ENCODE peak calls at places on chromosomes 3 and 15, in seven cellular contexts. N is fibroblast of lung, Z is K562, L is heart right ventricle, X is choroid plexus epithelial cell, H is GM23338, O is AG09309. E is an unnamed sample.

GRCh38 chr15:70438776-70439175 is 324.6 kb downstream of the UACA start:
- DNase-seq in O (no peak), H (no peak), Z (no peak), L (peak), X (no peak), N (no peak), E (no peak)

GRCh38 chr3:105647047-105647446 is 221.8 kb downstream of the CBLB start:
- DNase-seq in L (no peak), H (no peak), X (peak), Z (no peak), O (peak), N (peak), E (no peak)

GRCh38 chr3:59386165-59386564 is 336.3 kb upstream of the CFAP20DC start:
- DNase-seq in O (no peak), N (no peak), H (no peak), L (no peak), X (no peak), Z (no peak), E (no peak)

GRCh38 chr3:155012584-155012983 is 67.5 kb upstream of the MME start:
- DNase-seq in X (no peak), O (no peak), L (no peak), N (no peak), Z (no peak), H (no peak), E (no peak)

GRCh38 chr3:55159016-55159415 is 231.2 kb upstream of the LRTM1 start:
- DNase-seq in H (no peak), Z (no peak), L (no peak), O (no peak), N (no peak), X (peak), E (no peak)

GRCh38 chr3:106193876-106194275 is 325.1 kb upstream of the CBLB start:
- DNase-seq in O (no peak), Z (no peak), H (no peak), X (peak), L (no peak), N (peak), E (no peak)

GRCh38 chr3:22471557-22471956 is 720.5 kb upstream of the ZNF385D start:
- DNase-seq in O (no peak), X (no peak), L (no peak), N (no peak), H (no peak), Z (no peak), E (no peak)

GRCh38 chr15:24985224-24985623 is 30.4 kb downstream of the SNRPN start:
- DNase-seq in L (no peak), X (no peak), N (no peak), H (no peak), O (no peak), Z (no peak), E (no peak)

GRCh38 chr15:74011610-74012009 is 17.1 kb downstream of the PML start:
- DNase-seq in O (no peak), N (peak), L (peak), H (no peak), X (peak), Z (no peak), E (peak)

GRCh38 chr3:197398301-197398878 is 100.0 kb upstream of the DLG1 start:
- DNase-seq in H (no peak), N (no peak), X (no peak), L (no peak), O (no peak), Z (no peak), E (no peak)

GRCh38 chr15:87620393-87620792 is 636.1 kb downstream of the NTRK3 start:
- DNase-seq in H (no peak), L (no peak), Z (no peak), N (peak), O (no peak), X (no peak), E (no peak)

GRCh38 chr3:150372320-150373118 is 35.6 kb upstream of the TSC22D2 start:
- DNase-seq in X (peak), Z (peak), N (peak), O (no peak), L (no peak), H (no peak), E (no peak)

GRCh38 chr3:178238179-178238578 is 298.1 kb upstream of the KCNMB2 start:
- DNase-seq in Z (no peak), H (peak), L (no peak), O (no peak), X (no peak), N (peak), E (no peak)

GRCh38 chr3:78258798-78259197 is 1218.9 kb downstream of the ROBO2 start:
- DNase-seq in Z (no peak), N (peak), H (no peak), O (peak), X (peak), L (no peak), E (no peak)

GRCh38 chr15:89051875-89052274 is 36.4 kb upstream of the ABHD2 start:
- DNase-seq in N (peak), H (peak), O (peak), Z (no peak), L (no peak), X (peak), E (no peak)

GRCh38 chr3:158495503-158495902 is 75.5 kb upstream of the MLF1 start:
- DNase-seq in O (no peak), N (no peak), L (no peak), Z (no peak), H (no peak), X (no peak), E (no peak)

GRCh38 chr3:156655819-156656566 is 18.4 kb upstream of the TIPARP start:
- DNase-seq in L (no peak), N (no peak), O (no peak), X (no peak), H (no peak), Z (no peak), E (no peak)

GRCh38 chr3:196255776-196256175 is 31.8 kb downstream of the PCYT1A start:
- DNase-seq in H (no peak), O (no peak), L (no peak), N (no peak), Z (no peak), X (no peak), E (no peak)

GRCh38 chr3:13571831-13572750 is 23.2 kb downstream of the FBLN2 start:
- DNase-seq in L (no peak), Z (no peak), H (no peak), N (no peak), O (no peak), X (no peak), E (no peak)

GRCh38 chr3:121064121-121064520 is 156.1 kb downstream of the STXBP5L start:
- DNase-seq in L (no peak), Z (no peak), H (no peak), N (no peak), O (no peak), X (no peak), E (no peak)

GRCh38 chr3:119628390-119628789 is 30.7 kb downstream of the PLA1A start:
- DNase-seq in Z (no peak), X (no peak), N (no peak), L (no peak), O (no peak), H (no peak), E (no peak)

GRCh38 chr3:172296248-172296974 is 151.8 kb downstream of the GHSR start:
- DNase-seq in L (no peak), H (no peak), O (no peak), X (no peak), N (no peak), Z (no peak), E (no peak)

GRCh38 chr3:149278911-149279310 is 54.5 kb downstream of the TM4SF18 start:
- DNase-seq in Z (no peak), H (no peak), X (no peak), L (no peak), N (no peak), O (no peak), E (no peak)

GRCh38 chr3:5787863-5788488 is 600.5 kb downstream of the EDEM1 start:
- DNase-seq in H (no peak), Z (no peak), X (no peak), L (no peak), N (peak), O (no peak), E (no peak)

GRCh38 chr15:33284336-33284735 is 26.4 kb upstream of the RYR3 start:
- DNase-seq in Z (no peak), H (no peak), X (no peak), L (no peak), O (no peak), N (no peak), E (no peak)

GRCh38 chr15:76235186-76235826 is 76.0 kb downstream of the ETFA start:
- DNase-seq in O (peak), Z (peak), H (peak), L (no peak), X (peak), N (peak), E (no peak)

GRCh38 chr15:88433046-88433685 is 34.0 kb downstream of the MRPL46 start:
- DNase-seq in X (no peak), Z (no peak), O (no peak), L (no peak), H (no peak), N (no peak), E (no peak)

GRCh38 chr3:149459491-149460057 is 14.9 kb upstream of the TM4SF4 start:
- DNase-seq in O (no peak), N (no peak), H (no peak), L (no peak), Z (no peak), X (no peak), E (no peak)

GRCh38 chr3:102163039-102163817 is 271.6 kb upstream of the ZPLD1 start:
- DNase-seq in N (peak), L (peak), H (no peak), Z (no peak), O (peak), X (peak), E (no peak)

GRCh38 chr3:151044706-151045105 is 40.8 kb upstream of the MED12L start:
- DNase-seq in N (peak), L (no peak), X (peak), O (no peak), H (no peak), Z (no peak), E (no peak)

GRCh38 chr3:111081008-111081545 is 9.5 kb downstream of the NECTIN3 start:
- DNase-seq in H (no peak), O (no peak), L (no peak), X (peak), N (peak), Z (no peak), E (no peak)

GRCh38 chr3:58572634-58573230 is 4.5 kb downstream of the FAM107A start:
- DNase-seq in X (no peak), N (no peak), Z (no peak), H (no peak), L (no peak), O (no peak), E (no peak)

GRCh38 chr3:21801631-21802030 is 50.6 kb upstream of the ZNF385D start:
- DNase-seq in L (no peak), N (no peak), X (no peak), Z (no peak), H (no peak), O (no peak), E (no peak)

GRCh38 chr3:171393032-171393744 is 67.0 kb downstream of the TNIK start:
- DNase-seq in N (peak), H (peak), L (no peak), Z (no peak), X (peak), O (no peak), E (peak)

GRCh38 chr15:69665641-69666091 is 213.0 kb downstream of the RPLP1 start:
- DNase-seq in N (no peak), Z (no peak), X (peak), L (no peak), H (no peak), O (no peak), E (no peak)

DNA sequence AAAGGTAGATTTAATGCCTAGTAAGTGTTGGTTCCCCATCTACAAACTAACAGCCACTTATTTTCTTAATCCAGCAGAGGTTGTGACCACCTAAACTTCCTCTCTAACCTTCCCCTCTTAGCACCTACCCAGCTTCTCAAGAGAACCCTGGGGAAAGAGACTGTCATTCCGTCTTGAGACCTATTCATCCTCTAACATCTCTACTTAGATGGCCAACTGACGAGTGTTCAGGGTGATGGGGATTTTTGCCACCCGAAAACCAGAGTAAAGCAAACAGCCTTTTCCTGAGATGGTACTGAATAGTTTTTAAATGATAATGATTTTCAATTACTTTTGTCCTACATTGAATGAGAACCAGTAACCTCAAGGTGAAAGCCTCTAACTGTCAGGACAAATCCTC is 9.3 kb upstream of the GBE1 start:
- DNase-seq in O (no peak), L (no peak), X (no peak), Z (no peak), H (no peak), N (no peak), E (no peak)
- TF ChIP-seq CTCF in O (no peak), L (no peak), X (no peak), Z (no peak), H (no peak), N (no peak), E (no peak)

DNA sequence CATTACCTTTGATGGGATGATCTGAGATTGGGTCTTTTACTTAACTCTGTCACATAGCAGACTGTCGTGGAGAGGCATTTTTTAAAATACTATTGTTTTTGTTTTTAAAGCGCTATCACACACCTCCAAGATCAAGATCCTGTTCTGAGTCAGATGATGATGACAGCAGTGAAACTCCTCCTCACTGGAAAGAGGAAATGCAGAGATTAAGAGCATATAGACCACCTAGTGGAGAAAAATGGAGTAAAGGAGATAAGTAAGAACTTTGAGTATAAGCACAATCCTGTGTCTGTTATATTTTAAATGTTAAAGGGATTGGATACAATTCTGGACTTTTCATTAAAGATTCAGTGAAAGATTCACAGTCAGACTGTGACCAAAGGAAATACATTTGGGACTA is 18.4 kb upstream of the ZBTB47 start:
- DNase-seq in X (peak), Z (peak), N (peak), H (peak), O (no peak), L (no peak), E (no peak)
- TF ChIP-seq CTCF in X (peak), Z (peak), N (no peak), H (peak), O (no peak), L (no peak), E (no peak)

GRCh38 chr15:64810499-64811326 is 14.7 kb downstream of the PIF1 start:
- DNase-seq in O (no peak), H (peak), L (no peak), N (no peak), Z (no peak), X (no peak), E (no peak)
- TF ChIP-seq CTCF in O (no peak), H (no peak), L (no peak), N (no peak), Z (no peak), X (no peak), E (no peak)

GRCh38 chr3:52456169-52456799 is 880 bp downstream of the NISCH start:
- DNase-seq in X (peak), Z (peak), H (peak), L (peak), O (no peak), N (peak), E (no peak)

GRCh38 chr3:52456800-52457183 is 1.4 kb downstream of the NISCH start:
- DNase-seq in X (no peak), L (no peak), H (no peak), Z (no peak), O (no peak), N (no peak), E (no peak)

GRCh38 chr3:52458770-52459540 is 3.6 kb downstream of the NISCH start:
- DNase-seq in N (no peak), H (no peak), O (no peak), L (no peak), Z (no peak), X (no peak), E (no peak)

GRCh38 chr3:52455283-52456168 is at the start of gene NISCH:
- DNase-seq in H (peak), X (peak), Z (peak), L (peak), N (peak), O (no peak), E (peak)

GRCh38 chr3:52458031-52458760 is 2.8 kb downstream of the NISCH start:
- DNase-seq in X (no peak), L (no peak), N (no peak), H (no peak), O (no peak), Z (no peak), E (no peak)
- TF ChIP-seq CTCF in X (no peak), L (no peak), N (no peak), H (no peak), O (no peak), Z (no peak), E (no peak)

DNA sequence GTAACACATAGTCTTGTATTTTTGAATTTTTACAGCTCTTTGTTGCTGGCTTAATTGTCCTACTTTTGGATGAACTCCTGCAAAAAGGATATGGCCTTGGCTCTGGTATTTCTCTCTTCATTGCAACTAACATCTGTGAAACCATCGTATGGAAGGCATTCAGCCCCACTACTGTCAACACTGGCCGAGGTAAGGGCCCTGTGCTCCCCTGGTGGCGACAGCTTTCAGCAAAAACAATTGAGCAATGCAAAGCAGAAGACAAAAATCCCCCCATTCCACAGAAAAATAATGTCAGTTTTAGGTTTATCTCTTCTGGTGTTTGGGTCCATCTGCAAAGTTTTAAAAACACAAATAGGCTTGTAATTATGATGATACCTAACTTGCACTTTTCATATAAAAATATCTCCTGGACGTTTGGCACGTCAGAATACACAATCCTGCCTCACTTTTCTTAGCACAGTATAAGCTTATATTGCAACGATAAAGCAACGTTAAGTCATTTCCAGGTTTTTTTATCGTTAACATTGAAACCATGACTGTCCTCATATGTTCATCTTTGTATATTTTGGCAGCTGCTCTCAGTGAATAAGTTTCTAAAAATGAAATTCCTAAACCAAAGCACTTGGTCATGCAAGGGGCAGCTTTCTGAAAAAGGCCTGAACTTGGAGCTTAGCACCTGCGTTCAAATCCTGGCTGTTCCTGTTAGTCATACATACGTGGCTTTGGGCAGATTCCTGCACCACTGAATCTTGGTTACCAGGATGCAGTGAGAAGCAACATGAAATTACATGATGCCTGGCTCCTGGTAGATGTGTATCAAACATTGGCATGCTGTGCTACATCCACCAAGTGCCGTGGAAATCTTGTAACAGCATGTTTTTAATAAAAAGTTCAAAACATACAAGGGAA is 8.5 kb downstream of the SEC61A1 start:
- DNase-seq in L (no peak), X (peak), Z (no peak), H (no peak), O (peak), N (peak), E (no peak)
- TF ChIP-seq CTCF in L (no peak), X (peak), Z (no peak), H (no peak), O (peak), N (peak), E (no peak)